ENCODE peak calls at places on chromosomes 7 and 10, in seven cellular contexts. W is A549, V is osteocyte, E is endothelial cell, Z is upper lobe of right lung, Y is esophagus muscularis mucosa, G is neural progenitor cell. A is an unnamed sample.

GRCh38 chr7:70700055-70700934 is 431.6 kb upstream of the GALNT17 start:
- DNase-seq in E (no peak), Z (no peak), Y (no peak), W (no peak), V (no peak), G (peak; percentile 82), A (no peak)

GRCh38 chr7:16078076-16078952 is 343.0 kb downstream of the CRPPA start:
- DNase-seq in V (no peak), Y (no peak), Z (no peak), G (peak; percentile 64), W (peak; percentile 71), E (peak; percentile 49), A (no peak)

GRCh38 chr10:132910186-132910880 is 32.0 kb downstream of the CFAP46 start:
- DNase-seq in E (no peak), Y (no peak), W (no peak), V (no peak), G (no peak), Z (peak; percentile 56), A (no peak)

GRCh38 chr10:42986618-42987017 is 90.3 kb upstream of the RET start:
- DNase-seq in W (no peak), G (no peak), V (no peak), Y (peak; percentile 80), E (no peak), Z (no peak), A (no peak)

GRCh38 chr7:23012797-23013714 is 874 bp downstream of the HYCC1 start:
- DNase-seq in G (peak; percentile 61), E (peak; percentile 56), Y (no peak), Z (peak; percentile 67), W (no peak), V (peak; percentile 88), A (peak; percentile 35)

GRCh38 chr7:104775581-104775980 is 238.4 kb upstream of the KMT2E start:
- DNase-seq in Z (no peak), W (no peak), G (no peak), V (no peak), Y (no peak), E (no peak), A (no peak)

GRCh38 chr7:26789481-26790175 is 74.8 kb downstream of the SKAP2 start:
- DNase-seq in E (no peak), W (no peak), Z (no peak), G (no peak), Y (no peak), V (no peak), A (no peak)

GRCh38 chr10:128064615-128065580 is 61.3 kb downstream of the MKI67 start:
- DNase-seq in Z (peak; percentile 82), V (no peak), E (no peak), Y (peak; percentile 93), W (no peak), G (no peak), A (peak; percentile 26)

GRCh38 chr10:49272251-49273081 is 26.5 kb upstream of the C10orf71 start:
- DNase-seq in E (no peak), G (no peak), Y (no peak), V (peak; percentile 82), Z (no peak), W (no peak), A (no peak)

GRCh38 chr10:79061441-79062315 is 7.1 kb upstream of the ZMIZ1 start:
- DNase-seq in G (no peak), W (no peak), V (no peak), E (no peak), Y (no peak), Z (peak; percentile 50), A (no peak)

GRCh38 chr10:24901686-24902399 is 50.6 kb downstream of the PRTFDC1 start:
- DNase-seq in W (peak; percentile 88), G (peak; percentile 25), Z (no peak), E (no peak), V (no peak), Y (no peak), A (peak; percentile 41)

GRCh38 chr7:100572949-100573675 is 588 bp downstream of the SAP25 start:
- DNase-seq in V (no peak), Y (no peak), W (no peak), Z (peak; percentile 57), G (no peak), E (no peak), A (no peak)

GRCh38 chr7:100572281-100572948 is 1.3 kb downstream of the SAP25 start:
- DNase-seq in V (no peak), W (no peak), Y (no peak), E (no peak), Z (peak; percentile 64), G (no peak), A (no peak)

GRCh38 chr7:100574362-100575205 is 884 bp upstream of the SAP25 start:
- DNase-seq in Z (peak; percentile 54), E (no peak), W (no peak), V (no peak), Y (no peak), G (no peak), A (no peak)

GRCh38 chr7:100575206-100575631 is 1.5 kb upstream of the SAP25 start:
- DNase-seq in E (no peak), W (no peak), Z (peak; percentile 59), G (no peak), Y (no peak), V (no peak), A (no peak)

GRCh38 chr7:100573691-100574361 is at the start of gene SAP25:
- DNase-seq in Z (peak; percentile 55), G (no peak), E (peak; percentile 52), W (no peak), V (no peak), Y (no peak), A (no peak)
- TF ChIP-seq CTCF in Z (no peak), G (peak; percentile 22), E (peak; percentile 58), W (peak; percentile 28), V (peak; percentile 9), Y (no peak), A (no peak)

GRCh38 chr10:75018873-75019272 is 92.6 kb upstream of the SAMD8 start:
- DNase-seq in Z (no peak), W (no peak), G (no peak), V (no peak), E (no peak), Y (no peak), A (no peak)

GRCh38 chr10:75020168-75020567 is 91.3 kb upstream of the SAMD8 start:
- DNase-seq in G (no peak), V (no peak), E (no peak), Y (no peak), W (no peak), Z (no peak), A (no peak)

GRCh38 chr10:75021851-75022250 is 89.6 kb upstream of the SAMD8 start:
- DNase-seq in E (no peak), G (no peak), Y (no peak), Z (no peak), V (no peak), W (no peak), A (no peak)

GRCh38 chr10:75018233-75018632 is 93.2 kb upstream of the SAMD8 start:
- DNase-seq in W (no peak), Y (no peak), G (peak; percentile 14), Z (no peak), V (no peak), E (no peak), A (no peak)

DNA sequence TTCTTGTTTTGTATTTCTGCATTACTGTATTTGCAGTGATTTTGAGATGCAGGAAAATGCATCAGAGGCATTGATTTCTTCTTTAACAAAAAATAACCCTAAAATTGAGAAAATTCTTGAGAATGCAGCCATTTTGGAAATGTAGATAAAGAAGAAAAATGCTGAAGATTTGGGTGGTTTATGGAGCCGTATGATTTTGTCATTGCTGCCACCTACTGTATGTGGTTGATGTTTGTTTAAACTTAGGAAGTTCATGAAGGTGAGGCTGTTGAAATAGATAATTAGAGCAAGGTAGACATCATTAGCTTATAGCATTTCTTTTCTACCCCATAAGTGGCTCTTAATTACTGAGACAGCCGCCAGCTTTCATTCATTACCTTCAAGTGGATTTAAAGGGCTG is 92.1 kb upstream of the SAMD8 start:
- DNase-seq in Y (no peak), V (no peak), G (no peak), W (peak; percentile 35), E (no peak), Z (no peak), A (no peak)
- TF ChIP-seq CTCF in Y (peak; percentile 48), V (peak; percentile 58), G (peak; percentile 42), W (peak; percentile 71), E (no peak), Z (peak; percentile 26), A (no peak)

GRCh38 chr7:100710452-100710851 is 4.5 kb downstream of the POP7 start:
- DNase-seq in G (no peak), W (no peak), Y (no peak), E (no peak), Z (no peak), V (no peak), A (no peak)
- TF ChIP-seq CTCF in G (no peak), W (no peak), Y (no peak), E (no peak), Z (no peak), V (no peak), A (no peak)

GRCh38 chr10:1712944-1713671 is 24.2 kb downstream of the ADARB2 start:
- DNase-seq in G (no peak), E (no peak), W (no peak), V (no peak), Y (no peak), Z (no peak), A (no peak)

GRCh38 chr10:1712314-1712713 is 25.0 kb downstream of the ADARB2 start:
- DNase-seq in E (no peak), V (no peak), G (no peak), Y (no peak), W (no peak), Z (no peak), A (no peak)

GRCh38 chr10:1716839-1717238 is 20.5 kb downstream of the ADARB2 start:
- DNase-seq in V (no peak), Y (no peak), E (no peak), W (no peak), G (no peak), Z (no peak), A (no peak)

GRCh38 chr10:1715821-1716220 is 21.5 kb downstream of the ADARB2 start:
- DNase-seq in Y (no peak), V (no peak), Z (no peak), G (peak; percentile 75), W (peak; percentile 50), E (peak; percentile 39), A (no peak)
- TF ChIP-seq CTCF in Y (no peak), V (peak; percentile 60), Z (no peak), G (peak; percentile 70), W (peak; percentile 32), E (peak; percentile 49), A (no peak)

GRCh38 chr7:49327155-49327554 is 402.8 kb downstream of the CDC14C start:
- DNase-seq in G (no peak), Z (no peak), Y (no peak), V (no peak), W (no peak), E (no peak), A (no peak)

GRCh38 chr7:49320083-49320482 is 395.7 kb downstream of the CDC14C start:
- DNase-seq in E (no peak), W (no peak), G (no peak), Z (no peak), V (no peak), Y (no peak), A (no peak)

GRCh38 chr7:49322476-49322875 is 398.1 kb downstream of the CDC14C start:
- DNase-seq in Z (no peak), Y (no peak), E (no peak), W (no peak), G (no peak), V (no peak), A (no peak)

GRCh38 chr7:49324707-49325106 is 400.4 kb downstream of the CDC14C start:
- DNase-seq in V (no peak), E (no peak), Y (no peak), Z (no peak), W (peak; percentile 4), G (peak; percentile 14), A (no peak)
- TF ChIP-seq CTCF in V (no peak), E (no peak), Y (no peak), Z (no peak), W (no peak), G (peak; percentile 39), A (no peak)

A was measured in omental fat pad.